ENCODE peak calls at places on chromosomes 7 and 10, in seven cellular contexts. N is GM12892, H is HepG2, J is SK-N-SH, O is GM12891, V is H1, L is GM12878. T is an unnamed sample.

GRCh38 chr7:44283381-44284211 is 41.8 kb downstream of the CAMK2B start:
- DNase-seq in L (no peak), O (no peak), J (peak), N (no peak), V (no peak), H (no peak), T (no peak)

GRCh38 chr7:2270495-2270894 is 28.5 kb downstream of the NUDT1 start:
- DNase-seq in L (no peak), N (no peak), J (no peak), V (no peak), O (no peak), H (no peak), T (no peak)

GRCh38 chr10:97109562-97109961 is 76.2 kb downstream of the SLIT1 start:
- DNase-seq in N (no peak), O (no peak), L (no peak), V (no peak), H (no peak), J (no peak), T (no peak)

GRCh38 chr7:50660040-50660829 is 95.0 kb upstream of the DDC start:
- DNase-seq in V (no peak), J (no peak), L (no peak), H (no peak), N (no peak), O (no peak), T (no peak)

GRCh38 chr7:72275412-72276070 is 136.6 kb downstream of the CALN1 start:
- DNase-seq in L (no peak), O (no peak), H (no peak), N (no peak), V (no peak), J (no peak), T (no peak)

GRCh38 chr10:101080933-101081546 is 19.3 kb downstream of the KAZALD1 start:
- DNase-seq in H (no peak), J (no peak), N (no peak), V (no peak), L (no peak), O (no peak), T (peak)

GRCh38 chr10:5234106-5234877 is 37.7 kb downstream of the AKR1C4 start:
- DNase-seq in J (no peak), N (no peak), L (no peak), V (no peak), O (no peak), H (peak), T (no peak)

GRCh38 chr7:81155654-81156373 is 237.0 kb upstream of the SEMA3C start:
- DNase-seq in L (no peak), J (no peak), V (no peak), O (no peak), N (no peak), H (peak), T (no peak)

GRCh38 chr10:50152792-50153272 is 85.1 kb downstream of the WASHC2A start:
- DNase-seq in V (peak), H (no peak), N (no peak), J (peak), O (no peak), L (no peak), T (peak)

GRCh38 chr10:58932821-58933314 is 243.6 kb upstream of the PHYHIPL start:
- DNase-seq in O (no peak), N (no peak), J (no peak), V (no peak), H (no peak), L (no peak), T (no peak)

GRCh38 chr7:75892634-75893272 is 13.9 kb downstream of the RHBDD2 start:
- DNase-seq in V (no peak), N (no peak), J (no peak), H (no peak), L (no peak), O (no peak), T (peak)

GRCh38 chr7:25359471-25360059 is 131.3 kb upstream of the NPVF start:
- DNase-seq in V (no peak), O (no peak), L (no peak), N (no peak), J (peak), H (no peak), T (no peak)

GRCh38 chr7:2870471-2870941 is 26.4 kb upstream of the GNA12 start:
- DNase-seq in H (no peak), V (no peak), J (peak), L (no peak), O (no peak), N (peak), T (no peak)

GRCh38 chr7:135260930-135261721 is 27.5 kb downstream of the STRA8 start:
- DNase-seq in H (no peak), J (peak), L (no peak), O (no peak), V (no peak), N (no peak), T (no peak)

GRCh38 chr7:97022451-97023306 is 2.0 kb downstream of the DLX5 start:
- DNase-seq in N (no peak), V (no peak), O (no peak), J (peak), L (no peak), H (no peak), T (no peak)

GRCh38 chr7:142012825-142013506 is 17.3 kb downstream of the MGAM start:
- DNase-seq in H (no peak), N (no peak), J (no peak), L (no peak), O (no peak), V (no peak), T (no peak)

GRCh38 chr10:96588601-96589419 is 2.0 kb upstream of the TM9SF3 start:
- DNase-seq in J (no peak), L (peak), N (no peak), O (no peak), H (no peak), V (no peak), T (no peak)

GRCh38 chr7:95027181-95027872 is 119.9 kb downstream of the PPP1R9A start:
- DNase-seq in L (no peak), N (no peak), J (no peak), O (no peak), V (no peak), H (no peak), T (no peak)

DNA sequence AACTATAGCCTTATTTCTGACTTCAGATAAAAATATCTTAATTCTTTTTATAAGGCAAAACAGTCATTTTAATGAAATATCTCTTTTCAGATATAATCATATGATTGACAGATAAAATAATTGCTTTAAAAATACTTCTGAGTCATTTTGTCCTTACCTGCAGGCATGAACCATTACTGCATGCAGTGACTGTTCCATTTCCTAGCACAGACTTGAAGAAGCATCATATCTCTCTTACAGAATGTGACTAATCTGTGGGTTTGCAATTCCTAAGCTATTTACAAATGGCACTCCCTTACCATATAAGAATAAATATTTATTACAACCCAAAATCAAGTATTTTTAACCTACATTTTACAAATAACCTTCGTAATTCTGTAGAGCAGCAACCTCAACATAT is 120.7 kb downstream of the SRPK2 start:
- DNase-seq in V (no peak), L (no peak), H (no peak), O (no peak), N (no peak), J (peak), T (no peak)
- TF ChIP-seq TAF1 in V (no peak), L (no peak), H (no peak), O (no peak), N (no peak), J (peak), T (no peak)

DNA sequence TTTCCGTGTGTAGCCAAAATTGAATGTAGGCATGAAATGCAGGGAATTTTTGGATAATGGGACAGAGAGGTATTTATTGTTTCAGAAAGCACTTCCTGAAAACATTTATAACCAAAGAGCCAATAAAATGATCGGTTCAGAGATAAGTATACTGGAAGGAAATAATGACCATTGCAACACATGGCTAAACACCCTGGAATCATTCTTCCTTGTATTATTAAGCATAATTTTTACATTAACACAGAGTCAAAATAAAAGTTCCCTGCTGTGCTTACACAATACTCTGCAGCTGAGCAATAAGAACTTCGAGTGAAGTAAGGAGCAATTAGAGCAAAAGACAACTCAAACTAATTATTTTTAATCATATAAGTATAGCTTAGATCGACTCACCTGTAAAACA is 648.3 kb downstream of the TNS3 start:
- DNase-seq in L (no peak), J (no peak), N (no peak), H (no peak), V (no peak), O (no peak), T (no peak)
- TF ChIP-seq TAF1 in L (no peak), J (no peak), N (no peak), H (no peak), V (no peak), O (no peak), T (no peak)

GRCh38 chr7:5295039-5296014 is 12.6 kb downstream of the SLC29A4 start:
- DNase-seq in N (no peak), J (no peak), O (no peak), V (no peak), H (no peak), L (no peak), T (no peak)
- TF ChIP-seq TAF1 in N (no peak), J (no peak), O (no peak), V (no peak), H (no peak), L (no peak), T (no peak)

DNA sequence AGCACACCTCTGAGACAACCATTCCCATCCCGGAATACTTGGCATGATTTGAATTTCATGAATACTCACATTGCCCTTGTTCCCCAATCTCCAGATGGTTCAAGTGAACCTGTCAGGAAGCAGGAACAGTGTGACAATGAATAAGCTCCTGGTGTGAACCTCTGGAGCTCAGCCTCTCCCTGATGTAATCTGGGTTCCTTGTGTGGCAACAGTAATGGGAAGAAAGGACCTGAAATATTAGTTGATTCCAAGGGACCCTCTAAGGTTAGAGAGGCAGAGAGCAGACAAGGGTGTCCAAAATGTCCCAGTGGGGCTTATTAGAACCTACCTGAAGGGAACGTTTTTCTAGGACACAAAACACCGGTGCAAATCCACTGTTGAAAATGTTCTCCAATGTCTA is 8.5 kb downstream of the OR2A7 start:
- DNase-seq in O (no peak), V (no peak), L (no peak), N (no peak), H (no peak), J (no peak), T (no peak)
- TF ChIP-seq TAF1 in O (no peak), V (no peak), L (no peak), N (no peak), H (no peak), J (no peak), T (no peak)

GRCh38 chr10:27948191-27948590 is 50.7 kb downstream of the ODAD2 start:
- DNase-seq in J (no peak), L (no peak), V (no peak), N (no peak), O (no peak), H (no peak), T (no peak)
- TF ChIP-seq TAF1 in J (no peak), L (no peak), V (no peak), N (no peak), O (no peak), H (no peak), T (no peak)

GRCh38 chr7:7175075-7175695 is 7.2 kb upstream of the C1GALT1 start:
- DNase-seq in O (no peak), N (no peak), J (no peak), V (no peak), H (no peak), L (no peak), T (no peak)
- TF ChIP-seq TAF1 in O (no peak), N (no peak), J (no peak), V (no peak), H (no peak), L (no peak), T (no peak)

GRCh38 chr10:125628251-125629049 is 54.5 kb downstream of the TEX36 start:
- DNase-seq in J (no peak), O (no peak), L (no peak), H (no peak), V (no peak), N (no peak), T (no peak)

GRCh38 chr10:125625586-125625985 is 57.4 kb downstream of the TEX36 start:
- DNase-seq in J (no peak), L (no peak), O (no peak), N (no peak), H (no peak), V (no peak), T (no peak)

GRCh38 chr10:125626671-125627070 is 56.3 kb downstream of the TEX36 start:
- DNase-seq in H (no peak), J (no peak), L (no peak), N (no peak), O (no peak), V (no peak), T (no peak)

GRCh38 chr10:125629758-125630376 is 53.1 kb downstream of the TEX36 start:
- DNase-seq in H (peak), N (no peak), J (peak), O (peak), V (no peak), L (no peak), T (peak)

GRCh38 chr10:125627646-125628045 is 55.3 kb downstream of the TEX36 start:
- DNase-seq in H (no peak), L (no peak), N (no peak), J (peak), O (no peak), V (no peak), T (no peak)
- TF ChIP-seq TAF1 in H (no peak), L (no peak), N (no peak), J (no peak), O (no peak), V (no peak), T (no peak)

DNA sequence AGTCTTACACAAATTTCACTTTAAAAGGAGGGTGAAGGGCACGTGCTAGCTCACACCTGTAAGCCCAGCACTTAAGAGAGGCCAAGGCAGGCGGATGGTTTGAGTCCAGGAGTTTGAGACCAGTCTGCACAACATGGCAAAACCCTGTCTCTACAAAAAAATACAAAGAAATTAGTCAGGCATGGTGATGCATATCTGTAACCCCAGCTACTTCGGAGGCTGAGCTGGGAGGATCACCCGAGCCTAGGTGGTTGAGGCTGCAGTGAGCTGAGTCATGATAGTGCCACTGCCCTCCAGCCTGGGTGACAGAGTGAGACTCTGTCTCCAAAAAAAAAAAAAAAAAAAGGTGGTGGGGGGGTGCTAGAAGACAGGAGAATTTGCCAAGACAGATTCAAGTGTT is 237.3 kb upstream of the KLF14 start:
- DNase-seq in J (no peak), L (no peak), V (no peak), H (no peak), O (no peak), N (no peak), T (peak)
- TF ChIP-seq TAF1 in J (no peak), L (no peak), V (no peak), H (no peak), O (no peak), N (no peak), T (no peak)